ENCODE peak calls at places on chromosomes 3 and 15, in nine cellular contexts. O is fibroblast of lung, K is WTC11, P is brain microvascular endothelial cell, E is mesothelial cell of epicardium, A is stomach, H is WERI-Rb-1, G is heart left ventricle, L is keratinocyte. M is an unnamed sample.

GRCh38 chr15:100124361-100124760 is 217.4 kb downstream of the ADAMTS17 start:
- DNase-seq in O (no peak), K (no peak), P (no peak), E (no peak), A (no peak), H (no peak), G (no peak), L (no peak), M (no peak)

GRCh38 chr15:64740361-64741170 is 34.8 kb downstream of the RBPMS2 start:
- DNase-seq in O (peak), K (no peak), P (peak), E (no peak), A (no peak), H (peak), G (peak), L (peak), M (no peak)

GRCh38 chr3:59803269-59803668 is 753.4 kb upstream of the CFAP20DC start:
- DNase-seq in O (no peak), K (no peak), P (no peak), E (no peak), A (no peak), H (no peak), G (no peak), L (no peak), M (no peak)

GRCh38 chr3:10627884-10628572 is 122.6 kb upstream of the ATP2B2 start:
- DNase-seq in O (no peak), K (peak), P (no peak), E (no peak), A (no peak), H (no peak), G (no peak), L (no peak), M (no peak)

GRCh38 chr3:123719785-123720531 is 135.1 kb upstream of the HACD2 start:
- DNase-seq in O (no peak), K (no peak), P (no peak), E (no peak), A (no peak), H (peak), G (peak), L (no peak), M (no peak)

GRCh38 chr3:48692551-48692950 is 6.8 kb upstream of the NCKIPSD start:
- DNase-seq in O (no peak), K (no peak), P (no peak), E (no peak), A (no peak), H (no peak), G (no peak), L (no peak), M (no peak)

GRCh38 chr3:69890094-69890493 is 109.4 kb upstream of the SAMMSON start:
- DNase-seq in O (peak), K (no peak), P (peak), E (no peak), A (no peak), H (no peak), G (no peak), L (peak), M (no peak)

GRCh38 chr3:122183893-122184590 is 574 bp downstream of the CASR start:
- DNase-seq in O (no peak), K (peak), P (no peak), E (no peak), A (no peak), H (peak), G (no peak), L (no peak), M (peak)

GRCh38 chr3:105752791-105753415 is 115.9 kb downstream of the CBLB start:
- DNase-seq in O (peak), K (no peak), P (peak), E (no peak), A (no peak), H (no peak), G (no peak), L (no peak), M (no peak)

GRCh38 chr3:173739716-173740115 is 342.2 kb downstream of the NLGN1 start:
- DNase-seq in O (peak), K (no peak), P (no peak), E (no peak), A (no peak), H (no peak), G (no peak), L (no peak), M (no peak)

GRCh38 chr3:81788650-81789049 is 27.2 kb upstream of the GBE1 start:
- DNase-seq in O (no peak), K (no peak), P (no peak), E (no peak), A (no peak), H (no peak), G (no peak), L (no peak), M (no peak)

GRCh38 chr3:102745881-102746280 is 311.1 kb downstream of the ZPLD1 start:
- DNase-seq in O (peak), K (no peak), P (no peak), E (no peak), A (no peak), H (no peak), G (no peak), L (no peak), M (no peak)

GRCh38 chr3:17845026-17845425 is 102.6 kb upstream of the TBC1D5 start:
- DNase-seq in O (no peak), K (no peak), P (no peak), E (no peak), A (no peak), H (no peak), G (no peak), L (no peak), M (no peak)

GRCh38 chr3:16507540-16508241 is 5.8 kb downstream of the RFTN1 start:
- DNase-seq in O (no peak), K (no peak), P (no peak), E (no peak), A (no peak), H (no peak), G (no peak), L (no peak), M (no peak)

GRCh38 chr3:197026481-197026866 is 3.1 kb downstream of the MELTF start:
- DNase-seq in O (no peak), K (no peak), P (no peak), E (no peak), A (no peak), H (peak), G (no peak), L (no peak), M (peak)

GRCh38 chr15:69219690-69220089 is 59.3 kb downstream of the GLCE start:
- DNase-seq in O (no peak), K (no peak), P (no peak), E (no peak), A (no peak), H (no peak), G (no peak), L (no peak), M (no peak)

GRCh38 chr15:57158997-57159668 is 217.2 kb upstream of the CGNL1 start:
- DNase-seq in O (no peak), K (no peak), P (no peak), E (no peak), A (no peak), H (no peak), G (no peak), L (no peak), M (no peak)

GRCh38 chr15:36887214-36888017 is 212.9 kb downstream of the MEIS2 start:
- DNase-seq in O (peak), K (peak), P (no peak), E (peak), A (no peak), H (peak), G (no peak), L (no peak), M (no peak)

GRCh38 chr3:151305081-151305777 is 11.4 kb downstream of the GPR87 start:
- DNase-seq in O (peak), K (peak), P (peak), E (peak), A (peak), H (no peak), G (no peak), L (peak), M (no peak)

GRCh38 chr15:69223083-69223813 is 62.8 kb downstream of the GLCE start:
- DNase-seq in O (no peak), K (no peak), P (no peak), E (no peak), A (no peak), H (no peak), G (no peak), L (no peak), M (no peak)

GRCh38 chr3:62189376-62189698 is 184.0 kb downstream of the FEZF2 start:
- DNase-seq in O (no peak), K (no peak), P (no peak), E (no peak), A (no peak), H (no peak), G (no peak), L (no peak), M (no peak)

GRCh38 chr3:62183087-62183486 is 190.3 kb downstream of the FEZF2 start:
- DNase-seq in O (no peak), K (no peak), P (no peak), E (no peak), A (no peak), H (no peak), G (peak), L (no peak), M (no peak)

GRCh38 chr3:62188547-62189375 is 184.6 kb downstream of the FEZF2 start:
- DNase-seq in O (peak), K (peak), P (peak), E (peak), A (peak), H (peak), G (peak), L (no peak), M (peak)

GRCh38 chr3:62184559-62184958 is 188.8 kb downstream of the FEZF2 start:
- DNase-seq in O (no peak), K (no peak), P (no peak), E (no peak), A (no peak), H (no peak), G (peak), L (no peak), M (no peak)

DNA sequence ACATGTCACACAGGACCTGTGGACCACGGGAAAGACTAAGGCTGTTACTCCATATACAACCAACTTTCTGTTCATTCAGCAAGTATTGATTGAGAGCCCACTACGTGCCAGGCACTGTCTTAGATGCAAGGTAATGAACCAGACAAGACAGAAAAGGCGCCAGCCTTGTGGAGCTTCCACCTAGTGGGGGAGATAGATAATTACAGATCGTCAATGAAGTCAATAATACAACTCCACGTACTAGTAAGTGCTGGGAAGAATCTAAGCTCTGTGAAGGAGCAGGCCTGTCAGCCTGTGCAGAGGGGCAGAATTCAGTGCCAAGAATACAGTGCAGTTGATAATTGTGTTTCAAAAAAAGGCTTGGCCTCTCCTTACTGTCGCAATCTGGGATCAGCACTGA is 186.4 kb downstream of the FEZF2 start:
- DNase-seq in O (no peak), K (no peak), P (no peak), E (no peak), A (no peak), H (no peak), G (peak), L (no peak), M (no peak)
- TF ChIP-seq CTCF in O (peak), K (no peak), P (peak), E (peak), A (no peak), H (peak), G (peak), L (peak), M (peak)

GRCh38 chr3:192514081-192514753 is 213.1 kb downstream of the FGF12 start:
- DNase-seq in O (peak), K (peak), P (no peak), E (no peak), A (no peak), H (peak), G (no peak), L (no peak), M (no peak)
- TF ChIP-seq CTCF in O (no peak), K (no peak), P (peak), E (no peak), A (no peak), H (no peak), G (no peak), L (no peak), M (no peak)

GRCh38 chr15:51624022-51624421 is 1.5 kb upstream of the DMXL2 start:
- DNase-seq in O (no peak), K (no peak), P (no peak), E (no peak), A (no peak), H (no peak), G (no peak), L (no peak), M (no peak)

GRCh38 chr15:51621155-51621554 is 1.4 kb downstream of the DMXL2 start:
- DNase-seq in O (no peak), K (no peak), P (no peak), E (no peak), A (no peak), H (no peak), G (no peak), L (no peak), M (no peak)

GRCh38 chr15:51621917-51622268 is 678 bp downstream of the DMXL2 start:
- DNase-seq in O (peak), K (peak), P (peak), E (peak), A (peak), H (peak), G (peak), L (no peak), M (no peak)

GRCh38 chr15:51623386-51623938 is 891 bp upstream of the DMXL2 start:
- DNase-seq in O (no peak), K (no peak), P (no peak), E (no peak), A (no peak), H (no peak), G (no peak), L (no peak), M (no peak)

GRCh38 chr15:51622269-51623180 is at the start of gene DMXL2:
- DNase-seq in O (peak), K (peak), P (peak), E (peak), A (peak), H (peak), G (peak), L (no peak), M (peak)
- TF ChIP-seq CTCF in O (no peak), K (no peak), P (no peak), E (no peak), A (no peak), H (no peak), G (no peak), L (no peak), M (no peak)

DNA sequence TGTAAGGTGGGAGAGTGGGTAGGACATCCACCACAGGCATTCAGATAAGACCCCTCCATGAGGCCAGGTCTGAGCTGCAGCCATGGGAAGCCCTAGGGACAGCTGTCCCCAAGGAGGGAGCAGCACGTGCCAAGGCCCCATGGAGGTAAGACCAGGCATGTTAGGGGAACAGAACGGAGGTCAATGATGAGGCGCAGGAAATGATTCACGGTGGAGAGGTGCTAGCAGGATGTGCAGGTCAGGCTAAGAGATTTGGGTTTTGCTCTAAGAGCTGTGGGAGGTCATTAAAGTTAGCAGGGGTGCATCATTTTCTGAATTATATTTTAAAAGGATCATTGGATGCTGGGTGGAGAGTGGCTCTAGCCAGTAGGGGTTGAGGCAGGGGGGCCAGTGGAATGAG is 66.4 kb upstream of the SNRPA1 start:
- DNase-seq in O (no peak), K (no peak), P (no peak), E (no peak), A (no peak), H (no peak), G (no peak), L (no peak), M (no peak)
- TF ChIP-seq CTCF in O (no peak), K (no peak), P (no peak), E (no peak), A (no peak), H (no peak), G (no peak), L (no peak), M (no peak)

GRCh38 chr3:170558417-170558816 is 27.5 kb downstream of the SLC7A14 start:
- DNase-seq in O (peak), K (no peak), P (no peak), E (no peak), A (no peak), H (no peak), G (no peak), L (no peak), M (no peak)

GRCh38 chr3:170555329-170555728 is 30.5 kb downstream of the SLC7A14 start:
- DNase-seq in O (peak), K (no peak), P (peak), E (no peak), A (no peak), H (no peak), G (no peak), L (no peak), M (no peak)

GRCh38 chr3:170553788-170554620 is 31.9 kb downstream of the SLC7A14 start:
- DNase-seq in O (no peak), K (no peak), P (no peak), E (no peak), A (no peak), H (no peak), G (no peak), L (no peak), M (no peak)
- TF ChIP-seq CTCF in O (no peak), K (no peak), P (no peak), E (no peak), A (no peak), H (no peak), G (peak), L (no peak), M (no peak)

DNA sequence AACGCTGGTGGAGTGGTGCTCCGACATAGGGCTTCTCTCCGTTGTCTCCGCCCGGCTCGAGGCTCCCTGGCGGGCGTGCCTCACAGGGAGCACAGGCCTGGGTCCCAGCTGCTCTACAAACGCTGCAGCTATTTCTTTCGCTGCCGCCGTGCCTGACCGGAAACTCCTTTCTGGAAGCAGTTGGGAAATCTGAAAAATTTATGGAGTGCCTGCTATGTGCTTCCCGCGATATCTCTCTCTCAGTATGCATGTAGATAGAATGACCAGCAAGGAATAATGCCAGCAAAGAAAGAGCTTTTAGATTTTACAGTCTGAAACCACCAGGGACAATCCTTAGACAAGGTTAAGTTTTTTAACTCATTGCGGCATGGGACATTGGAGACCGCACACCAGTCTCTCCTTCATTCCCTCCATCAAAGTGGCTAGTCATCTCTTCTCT is 834 bp upstream of the NPHP3 start:
- DNase-seq in O (no peak), K (no peak), P (no peak), E (no peak), A (no peak), H (no peak), G (no peak), L (no peak), M (no peak)
- TF ChIP-seq CTCF in O (no peak), K (no peak), P (no peak), E (no peak), A (no peak), H (no peak), G (no peak), L (no peak), M (no peak)

DNA sequence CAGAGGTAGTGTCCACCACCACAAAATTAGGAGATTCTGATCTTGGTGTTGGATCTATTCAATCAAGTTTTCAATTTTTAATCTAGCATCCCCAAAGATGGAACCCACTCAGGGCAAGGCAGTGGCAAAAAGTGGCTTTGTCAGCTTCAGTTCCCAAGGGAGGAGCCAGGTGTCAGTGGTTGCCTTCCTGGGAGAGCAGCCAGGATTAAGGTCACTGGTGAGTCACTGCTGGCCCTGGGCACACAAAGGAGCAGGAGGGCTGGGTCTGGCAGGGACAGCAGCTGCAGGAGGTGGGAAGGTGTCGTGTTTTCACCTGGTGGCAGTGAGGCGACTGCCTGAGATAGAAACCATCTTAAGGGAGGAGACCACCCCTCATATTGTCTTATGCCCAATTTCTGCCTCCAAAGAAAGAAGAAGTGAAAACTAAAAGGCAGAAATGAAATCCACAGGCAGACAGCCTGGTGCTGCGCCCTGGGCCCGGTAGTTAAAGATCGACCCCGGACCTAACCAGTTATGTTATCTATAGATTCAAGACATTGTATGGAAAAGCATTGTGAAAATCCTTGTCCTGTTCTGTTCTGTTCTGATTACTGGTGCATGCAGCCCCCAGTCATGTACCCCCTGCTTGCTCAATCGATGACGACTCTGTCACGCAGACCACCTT is 5.9 kb upstream of the KLHL25 start:
- DNase-seq in O (peak), K (no peak), P (peak), E (no peak), A (peak), H (peak), G (peak), L (no peak), M (no peak)
- TF ChIP-seq CTCF in O (no peak), K (no peak), P (peak), E (no peak), A (no peak), H (peak), G (peak), L (peak), M (no peak)

GRCh38 chr15:97995881-97996603 is 35.5 kb downstream of the ARRDC4 start:
- DNase-seq in O (peak), K (peak), P (no peak), E (no peak), A (peak), H (no peak), G (no peak), L (no peak), M (no peak)
- TF ChIP-seq CTCF in O (peak), K (no peak), P (peak), E (no peak), A (no peak), H (peak), G (peak), L (peak), M (no peak)

GRCh38 chr3:137642305-137642704 is 121.8 kb upstream of the SOX14 start:
- DNase-seq in O (no peak), K (no peak), P (no peak), E (no peak), A (no peak), H (no peak), G (no peak), L (no peak), M (no peak)
- TF ChIP-seq CTCF in O (no peak), K (no peak), P (no peak), E (no peak), A (no peak), H (no peak), G (no peak), L (no peak), M (no peak)